ENCODE peak calls at places on chromosomes 6 and 20, in five cellular contexts. One of them, this sample, is unnamed.

GRCh38 chr6:112683926-112684325 is 336.8 kb downstream of the RFPL4B start:
- DNase-seq in foreskin fibroblast: peak
- DNase-seq in T-cell: no peak
- DNase-seq in A172: peak
- DNase-seq in transverse colon: no peak
- DNase-seq in this sample: no peak

GRCh38 chr6:97322811-97323210 is 39.8 kb upstream of the MMS22L start:
- DNase-seq in foreskin fibroblast: peak
- DNase-seq in T-cell: no peak
- DNase-seq in A172: peak
- DNase-seq in transverse colon: no peak
- DNase-seq in this sample: peak

GRCh38 chr6:156857573-156857972 is 80.4 kb downstream of the ARID1B start:
- DNase-seq in foreskin fibroblast: peak
- DNase-seq in T-cell: no peak
- DNase-seq in A172: no peak
- DNase-seq in transverse colon: no peak
- DNase-seq in this sample: peak

GRCh38 chr20:4563534-4563933 is 158.2 kb upstream of the PRND start:
- DNase-seq in foreskin fibroblast: peak
- DNase-seq in T-cell: peak
- DNase-seq in A172: peak
- DNase-seq in transverse colon: no peak
- DNase-seq in this sample: peak

GRCh38 chr6:14545496-14545895 is 427.9 kb downstream of the CD83 start:
- DNase-seq in foreskin fibroblast: peak
- DNase-seq in T-cell: no peak
- DNase-seq in A172: no peak
- DNase-seq in transverse colon: no peak
- DNase-seq in this sample: no peak

GRCh38 chr20:41308290-41308691 is 9.2 kb downstream of the ZHX3 start:
- DNase-seq in foreskin fibroblast: peak
- DNase-seq in T-cell: no peak
- DNase-seq in A172: peak
- DNase-seq in transverse colon: no peak
- DNase-seq in this sample: no peak

GRCh38 chr20:13777171-13777601 is 7.5 kb downstream of the ESF1 start:
- DNase-seq in foreskin fibroblast: no peak
- DNase-seq in T-cell: no peak
- DNase-seq in A172: no peak
- DNase-seq in transverse colon: no peak
- DNase-seq in this sample: peak

GRCh38 chr20:47273591-47274235 is 82.8 kb downstream of the ZMYND8 start:
- DNase-seq in foreskin fibroblast: no peak
- DNase-seq in T-cell: no peak
- DNase-seq in A172: peak
- DNase-seq in transverse colon: no peak
- DNase-seq in this sample: no peak

GRCh38 chr6:78489874-78490273 is 377.5 kb upstream of the IRAK1BP1 start:
- DNase-seq in foreskin fibroblast: peak
- DNase-seq in T-cell: no peak
- DNase-seq in A172: no peak
- DNase-seq in transverse colon: no peak
- DNase-seq in this sample: no peak

GRCh38 chr6:146884728-146885127 is 286.0 kb downstream of the ADGB start:
- DNase-seq in foreskin fibroblast: no peak
- DNase-seq in T-cell: no peak
- DNase-seq in A172: no peak
- DNase-seq in transverse colon: no peak
- DNase-seq in this sample: no peak

GRCh38 chr6:14280766-14281293 is 163.3 kb downstream of the CD83 start:
- DNase-seq in foreskin fibroblast: no peak
- DNase-seq in T-cell: no peak
- DNase-seq in A172: no peak
- DNase-seq in transverse colon: no peak
- DNase-seq in this sample: no peak

GRCh38 chr6:69756907-69757306 is 39.9 kb downstream of the LMBRD1 start:
- DNase-seq in foreskin fibroblast: no peak
- DNase-seq in T-cell: no peak
- DNase-seq in A172: no peak
- DNase-seq in transverse colon: no peak
- DNase-seq in this sample: no peak

GRCh38 chr6:16168858-16169257 is 40.0 kb downstream of the MYLIP start:
- DNase-seq in foreskin fibroblast: peak
- DNase-seq in T-cell: no peak
- DNase-seq in A172: no peak
- DNase-seq in transverse colon: no peak
- DNase-seq in this sample: peak

GRCh38 chr6:34671801-34672656 is 24.5 kb downstream of the ILRUN start:
- DNase-seq in foreskin fibroblast: peak
- DNase-seq in T-cell: peak
- DNase-seq in A172: peak
- DNase-seq in transverse colon: peak
- DNase-seq in this sample: peak

GRCh38 chr20:62315773-62316172 is 13.0 kb downstream of the ADRM1 start:
- DNase-seq in foreskin fibroblast: no peak
- DNase-seq in T-cell: no peak
- DNase-seq in A172: no peak
- DNase-seq in transverse colon: no peak
- DNase-seq in this sample: no peak

GRCh38 chr6:13400772-13401171 is 72.4 kb upstream of the TBC1D7 start:
- DNase-seq in foreskin fibroblast: no peak
- DNase-seq in T-cell: no peak
- DNase-seq in A172: no peak
- DNase-seq in transverse colon: no peak
- DNase-seq in this sample: no peak

GRCh38 chr6:155284775-155285174 is 21.0 kb downstream of the CLDN20 start:
- DNase-seq in foreskin fibroblast: no peak
- DNase-seq in T-cell: no peak
- DNase-seq in A172: no peak
- DNase-seq in transverse colon: no peak
- DNase-seq in this sample: no peak

GRCh38 chr20:7770578-7770977 is 169.7 kb downstream of the HAO1 start:
- DNase-seq in foreskin fibroblast: peak
- DNase-seq in T-cell: no peak
- DNase-seq in A172: no peak
- DNase-seq in transverse colon: no peak
- DNase-seq in this sample: no peak

GRCh38 chr6:140809694-140810101 is 1323.0 kb upstream of the GJE1 start:
- DNase-seq in foreskin fibroblast: no peak
- DNase-seq in T-cell: no peak
- DNase-seq in A172: no peak
- DNase-seq in transverse colon: no peak
- DNase-seq in this sample: no peak

GRCh38 chr20:3563548-3564177 is 92.8 kb downstream of the ATRN start:
- DNase-seq in foreskin fibroblast: peak
- DNase-seq in T-cell: no peak
- DNase-seq in A172: peak
- DNase-seq in transverse colon: no peak
- DNase-seq in this sample: peak

GRCh38 chr6:1347187-1347560 is 35.3 kb downstream of the FOXQ1 start:
- DNase-seq in foreskin fibroblast: peak
- DNase-seq in T-cell: no peak
- DNase-seq in A172: no peak
- DNase-seq in transverse colon: no peak
- DNase-seq in this sample: no peak

GRCh38 chr6:148175511-148176188 is 167.0 kb upstream of the SASH1 start:
- DNase-seq in foreskin fibroblast: peak
- DNase-seq in T-cell: no peak
- DNase-seq in A172: no peak
- DNase-seq in transverse colon: no peak
- DNase-seq in this sample: no peak

GRCh38 chr20:48831702-48832422 is 4.1 kb upstream of the PREX1 start:
- DNase-seq in foreskin fibroblast: peak
- DNase-seq in T-cell: no peak
- DNase-seq in A172: no peak
- DNase-seq in transverse colon: peak
- DNase-seq in this sample: no peak

GRCh38 chr20:51137461-51137860 is 114.6 kb upstream of the KCNG1 start:
- DNase-seq in foreskin fibroblast: no peak
- DNase-seq in T-cell: no peak
- DNase-seq in A172: no peak
- DNase-seq in transverse colon: no peak
- DNase-seq in this sample: no peak

GRCh38 chr6:1242439-1242838 is 69.5 kb upstream of the FOXQ1 start:
- DNase-seq in foreskin fibroblast: peak
- DNase-seq in T-cell: no peak
- DNase-seq in A172: no peak
- DNase-seq in transverse colon: no peak
- DNase-seq in this sample: no peak

GRCh38 chr20:13221673-13222318 is 722 bp downstream of the ISM1 start:
- DNase-seq in foreskin fibroblast: peak
- DNase-seq in T-cell: peak
- DNase-seq in A172: no peak
- DNase-seq in transverse colon: peak
- DNase-seq in this sample: no peak

GRCh38 chr6:7313505-7314165 is 636 bp upstream of the SSR1 start:
- DNase-seq in foreskin fibroblast: no peak
- DNase-seq in T-cell: no peak
- DNase-seq in A172: no peak
- DNase-seq in transverse colon: no peak
- DNase-seq in this sample: peak

GRCh38 chr6:14025160-14025559 is 92.4 kb upstream of the CD83 start:
- DNase-seq in foreskin fibroblast: no peak
- DNase-seq in T-cell: no peak
- DNase-seq in A172: no peak
- DNase-seq in transverse colon: no peak
- DNase-seq in this sample: no peak

GRCh38 chr6:123777554-123777953 is 26.1 kb upstream of the NKAIN2 start:
- DNase-seq in foreskin fibroblast: peak
- DNase-seq in T-cell: no peak
- DNase-seq in A172: no peak
- DNase-seq in transverse colon: no peak
- DNase-seq in this sample: peak

GRCh38 chr6:5361371-5361770 is 100.1 kb downstream of the FARS2 start:
- DNase-seq in foreskin fibroblast: peak
- DNase-seq in T-cell: no peak
- DNase-seq in A172: peak
- DNase-seq in transverse colon: no peak
- DNase-seq in this sample: peak

GRCh38 chr6:6643398-6643797 is 54.9 kb downstream of the LY86 start:
- DNase-seq in foreskin fibroblast: no peak
- DNase-seq in T-cell: no peak
- DNase-seq in A172: no peak
- DNase-seq in transverse colon: no peak
- DNase-seq in this sample: no peak

GRCh38 chr6:100657678-100658330 is 193.1 kb upstream of the SIM1 start:
- DNase-seq in foreskin fibroblast: peak
- DNase-seq in T-cell: no peak
- DNase-seq in A172: peak
- DNase-seq in transverse colon: no peak
- DNase-seq in this sample: peak

GRCh38 chr20:2102585-2103453 is 1.2 kb downstream of the STK35 start:
- DNase-seq in foreskin fibroblast: peak
- DNase-seq in T-cell: peak
- DNase-seq in A172: peak
- DNase-seq in transverse colon: peak
- DNase-seq in this sample: peak